ENCODE peak calls at places on chromosomes 12 and 14, in ten cellular contexts. D, T, Y, G, K, L, E, V, J and Z are unnamed samples.

GRCh38 chr14:106268013-106268727 is 741.8 kb downstream of the TMEM121 start:
- ATAC-seq in Y (peak; percentile 84), T (no peak), J (no peak), G (no peak), K (no peak), E (no peak), V (peak; percentile 73), L (peak; percentile 66), D (peak; percentile 65), Z (no peak)

GRCh38 chr12:106113446-106114083 is 25.2 kb downstream of the NUAK1 start:
- ATAC-seq in E (peak; percentile 2), V (peak; percentile 50), Y (no peak), G (peak; percentile 34), T (no peak), K (peak; percentile 77), J (peak; percentile 10), D (no peak), L (peak; percentile 43), Z (peak; percentile 63)

GRCh38 chr12:128853321-128854197 is at the start of gene GLT1D1:
- ATAC-seq in D (peak; percentile 31), V (peak; percentile 71), T (peak; percentile 15), L (no peak), E (no peak), G (no peak), K (no peak), Y (no peak), J (peak; percentile 37), Z (no peak)

GRCh38 chr12:44588651-44589050 is 287.5 kb downstream of the NELL2 start:
- ATAC-seq in L (no peak), G (no peak), V (no peak), D (no peak), J (no peak), E (no peak), Y (no peak), K (no peak), T (no peak), Z (no peak)

GRCh38 chr12:65086236-65086635 is 34.9 kb downstream of the WIF1 start:
- ATAC-seq in J (no peak), T (no peak), L (no peak), V (no peak), D (no peak), K (no peak), Y (no peak), G (no peak), E (no peak), Z (no peak)

GRCh38 chr12:130031571-130032189 is 127.9 kb upstream of the TMEM132D start:
- ATAC-seq in G (no peak), V (no peak), E (no peak), L (no peak), T (peak; percentile 33), Y (no peak), K (no peak), D (peak; percentile 31), J (no peak), Z (no peak)

GRCh38 chr12:47286676-47287075 is 206.9 kb upstream of the AMIGO2 start:
- ATAC-seq in Y (no peak), G (no peak), E (no peak), T (no peak), V (no peak), K (no peak), D (no peak), L (peak; percentile 35), J (no peak), Z (no peak)

GRCh38 chr12:109458771-109459208 is 18.3 kb downstream of the KCTD10 start:
- ATAC-seq in L (no peak), Y (no peak), V (no peak), G (no peak), E (no peak), T (no peak), D (no peak), J (no peak), K (no peak), Z (no peak)